ENCODE peak calls at places on chromosomes 1 and 21, in six cellular contexts. One of them, this sample, is unnamed.
A peak's percentile ranks its signal among the peaks of the same experiment; 100 is the strongest.

GRCh38 chr1:21022279-21023040 is 154.2 kb downstream of the EIF4G3 start:
- DNase-seq in heart left ventricle: peak; percentile 39
- DNase-seq in astrocyte: peak; percentile 99
- DNase-seq in lower lobe of right lung: no peak
- DNase-seq in coronary artery: no peak
- DNase-seq in body of pancreas: peak; percentile 61
- DNase-seq in this sample: peak; percentile 29

GRCh38 chr1:228860911-228861829 is 125.9 kb downstream of the RHOU start:
- DNase-seq in heart left ventricle: no peak
- DNase-seq in astrocyte: peak; percentile 89
- DNase-seq in lower lobe of right lung: no peak
- DNase-seq in coronary artery: no peak
- DNase-seq in body of pancreas: peak; percentile 71
- DNase-seq in this sample: no peak

GRCh38 chr1:224245188-224245587 is 62.1 kb downstream of the DEGS1 start:
- DNase-seq in heart left ventricle: peak; percentile 55
- DNase-seq in astrocyte: no peak
- DNase-seq in lower lobe of right lung: peak; percentile 75
- DNase-seq in coronary artery: no peak
- DNase-seq in body of pancreas: no peak
- DNase-seq in this sample: peak; percentile 29

GRCh38 chr1:59150537-59151386 is 146.1 kb upstream of the FGGY start:
- DNase-seq in heart left ventricle: peak; percentile 73
- DNase-seq in astrocyte: peak; percentile 99
- DNase-seq in lower lobe of right lung: no peak
- DNase-seq in coronary artery: peak; percentile 92
- DNase-seq in body of pancreas: peak; percentile 20
- DNase-seq in this sample: no peak

GRCh38 chr1:236870721-236871120 is 75.6 kb downstream of the MTR start:
- DNase-seq in heart left ventricle: no peak
- DNase-seq in astrocyte: no peak
- DNase-seq in lower lobe of right lung: no peak
- DNase-seq in coronary artery: no peak
- DNase-seq in body of pancreas: no peak
- DNase-seq in this sample: no peak

GRCh38 chr1:163036661-163037060 is 32.5 kb upstream of the RGS4 start:
- DNase-seq in heart left ventricle: no peak
- DNase-seq in astrocyte: peak; percentile 48
- DNase-seq in lower lobe of right lung: no peak
- DNase-seq in coronary artery: no peak
- DNase-seq in body of pancreas: no peak
- DNase-seq in this sample: no peak

GRCh38 chr1:161738627-161739287 is 10.8 kb upstream of the DUSP12 start:
- DNase-seq in heart left ventricle: peak; percentile 31
- DNase-seq in astrocyte: peak; percentile 59
- DNase-seq in lower lobe of right lung: peak; percentile 80
- DNase-seq in coronary artery: no peak
- DNase-seq in body of pancreas: no peak
- DNase-seq in this sample: peak; percentile 49

GRCh38 chr1:54125671-54126070 is 27.1 kb downstream of the CDCP2 start:
- DNase-seq in heart left ventricle: no peak
- DNase-seq in astrocyte: no peak
- DNase-seq in lower lobe of right lung: no peak
- DNase-seq in coronary artery: no peak
- DNase-seq in body of pancreas: peak; percentile 64
- DNase-seq in this sample: no peak

GRCh38 chr1:207867136-207868081 is 43.5 kb downstream of the CD34 start:
- DNase-seq in heart left ventricle: peak; percentile 64
- DNase-seq in astrocyte: no peak
- DNase-seq in lower lobe of right lung: peak; percentile 74
- DNase-seq in coronary artery: peak; percentile 79
- DNase-seq in body of pancreas: peak; percentile 45
- DNase-seq in this sample: peak; percentile 61

GRCh38 chr21:44918581-44919033 is 2.1 kb downstream of the ITGB2 start:
- DNase-seq in heart left ventricle: no peak
- DNase-seq in astrocyte: no peak
- DNase-seq in lower lobe of right lung: peak; percentile 44
- DNase-seq in coronary artery: no peak
- DNase-seq in body of pancreas: no peak
- DNase-seq in this sample: no peak

GRCh38 chr1:215380566-215380965 is 186.5 kb upstream of the KCTD3 start:
- DNase-seq in heart left ventricle: no peak
- DNase-seq in astrocyte: no peak
- DNase-seq in lower lobe of right lung: no peak
- DNase-seq in coronary artery: no peak
- DNase-seq in body of pancreas: no peak
- DNase-seq in this sample: no peak

GRCh38 chr1:226429868-226430715 is 22.2 kb upstream of the PARP1 start:
- DNase-seq in heart left ventricle: no peak
- DNase-seq in astrocyte: no peak
- DNase-seq in lower lobe of right lung: no peak
- DNase-seq in coronary artery: peak; percentile 50
- DNase-seq in body of pancreas: no peak
- DNase-seq in this sample: no peak

GRCh38 chr1:217274416-217274815 is 356.5 kb downstream of the GPATCH2 start:
- DNase-seq in heart left ventricle: no peak
- DNase-seq in astrocyte: no peak
- DNase-seq in lower lobe of right lung: no peak
- DNase-seq in coronary artery: no peak
- DNase-seq in body of pancreas: no peak
- DNase-seq in this sample: no peak

GRCh38 chr21:33217168-33217567 is 12.6 kb upstream of the IFNAR2 start:
- DNase-seq in heart left ventricle: no peak
- DNase-seq in astrocyte: no peak
- DNase-seq in lower lobe of right lung: no peak
- DNase-seq in coronary artery: no peak
- DNase-seq in body of pancreas: no peak
- DNase-seq in this sample: no peak

GRCh38 chr21:17458279-17458678 is 54.6 kb upstream of the CXADR start:
- DNase-seq in heart left ventricle: no peak
- DNase-seq in astrocyte: no peak
- DNase-seq in lower lobe of right lung: no peak
- DNase-seq in coronary artery: no peak
- DNase-seq in body of pancreas: no peak
- DNase-seq in this sample: no peak

GRCh38 chr1:118842462-118843201 is 145.5 kb downstream of the TBX15 start:
- DNase-seq in heart left ventricle: no peak
- DNase-seq in astrocyte: no peak
- DNase-seq in lower lobe of right lung: peak; percentile 68
- DNase-seq in coronary artery: no peak
- DNase-seq in body of pancreas: no peak
- DNase-seq in this sample: no peak

GRCh38 chr21:43639470-43640178 is 19.7 kb downstream of the HSF2BP start:
- DNase-seq in heart left ventricle: no peak
- DNase-seq in astrocyte: no peak
- DNase-seq in lower lobe of right lung: no peak
- DNase-seq in coronary artery: no peak
- DNase-seq in body of pancreas: no peak
- DNase-seq in this sample: no peak

GRCh38 chr1:48810740-48811139 is 34.0 kb upstream of the BEND5 start:
- DNase-seq in heart left ventricle: no peak
- DNase-seq in astrocyte: no peak
- DNase-seq in lower lobe of right lung: no peak
- DNase-seq in coronary artery: no peak
- DNase-seq in body of pancreas: no peak
- DNase-seq in this sample: no peak

GRCh38 chr1:180177931-180178330 is 23.3 kb downstream of the QSOX1 start:
- DNase-seq in heart left ventricle: no peak
- DNase-seq in astrocyte: no peak
- DNase-seq in lower lobe of right lung: peak; percentile 35
- DNase-seq in coronary artery: no peak
- DNase-seq in body of pancreas: no peak
- DNase-seq in this sample: no peak

GRCh38 chr1:46193984-46194570 is 4.2 kb downstream of the POMGNT1 start:
- DNase-seq in heart left ventricle: no peak
- DNase-seq in astrocyte: no peak
- DNase-seq in lower lobe of right lung: no peak
- DNase-seq in coronary artery: no peak
- DNase-seq in body of pancreas: no peak
- DNase-seq in this sample: no peak

GRCh38 chr1:59429651-59430050 is 132.8 kb downstream of the FGGY start:
- DNase-seq in heart left ventricle: no peak
- DNase-seq in astrocyte: no peak
- DNase-seq in lower lobe of right lung: no peak
- DNase-seq in coronary artery: no peak
- DNase-seq in body of pancreas: no peak
- DNase-seq in this sample: no peak

GRCh38 chr1:92707292-92707691 is 77.6 kb downstream of the EVI5 start:
- DNase-seq in heart left ventricle: no peak
- DNase-seq in astrocyte: no peak
- DNase-seq in lower lobe of right lung: no peak
- DNase-seq in coronary artery: no peak
- DNase-seq in body of pancreas: no peak
- DNase-seq in this sample: no peak
- H3K27ac ChIP-seq in heart left ventricle: no peak overlapping the region
- H3K27ac ChIP-seq in astrocyte: no peak overlapping the region
- H3K27ac ChIP-seq in lower lobe of right lung: no peak overlapping the region
- H3K27ac ChIP-seq in coronary artery: no peak overlapping the region
- H3K27ac ChIP-seq in body of pancreas: no peak overlapping the region
- H3K27ac ChIP-seq in this sample: no peak overlapping the region

GRCh38 chr1:78652019-78652560 is 2.5 kb downstream of the IFI44 start:
- DNase-seq in heart left ventricle: no peak
- DNase-seq in astrocyte: no peak
- DNase-seq in lower lobe of right lung: no peak
- DNase-seq in coronary artery: no peak
- DNase-seq in body of pancreas: no peak
- DNase-seq in this sample: no peak

GRCh38 chr1:78647238-78647637 is 2.4 kb upstream of the IFI44 start:
- DNase-seq in heart left ventricle: no peak
- DNase-seq in astrocyte: no peak
- DNase-seq in lower lobe of right lung: no peak
- DNase-seq in coronary artery: no peak
- DNase-seq in body of pancreas: no peak
- DNase-seq in this sample: no peak

GRCh38 chr1:78651247-78651646 is 1.6 kb downstream of the IFI44 start:
- DNase-seq in heart left ventricle: no peak
- DNase-seq in astrocyte: peak; percentile 18
- DNase-seq in lower lobe of right lung: no peak
- DNase-seq in coronary artery: no peak
- DNase-seq in body of pancreas: no peak
- DNase-seq in this sample: peak; percentile 41

GRCh38 chr1:78650114-78650513 is 483 bp downstream of the IFI44 start:
- DNase-seq in heart left ventricle: no peak
- DNase-seq in astrocyte: peak; percentile 12
- DNase-seq in lower lobe of right lung: no peak
- DNase-seq in coronary artery: no peak
- DNase-seq in body of pancreas: no peak
- DNase-seq in this sample: no peak

DNA sequence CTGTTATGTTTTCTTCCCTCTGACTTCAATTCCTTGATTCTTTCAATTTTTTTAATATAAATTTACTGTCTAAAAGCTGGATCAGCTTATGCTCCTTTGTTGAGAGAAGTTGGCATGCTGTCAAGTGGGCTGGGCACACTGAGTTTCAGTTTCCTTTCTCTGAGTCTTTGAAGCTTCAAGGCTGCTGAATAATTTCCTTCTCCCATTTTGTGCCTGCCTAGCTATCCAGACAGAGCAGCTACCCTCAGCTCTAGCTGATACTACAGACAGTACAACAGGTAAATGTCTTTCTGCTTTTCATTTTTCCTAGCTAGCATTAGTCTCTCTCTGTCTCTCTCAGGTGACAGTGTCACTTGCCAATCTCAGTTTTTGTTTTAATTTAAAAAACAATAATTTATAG is at the start of gene IFI44:
- DNase-seq in heart left ventricle: peak; percentile 87
- DNase-seq in astrocyte: peak; percentile 69
- DNase-seq in lower lobe of right lung: peak; percentile 86
- DNase-seq in coronary artery: no peak
- DNase-seq in body of pancreas: peak; percentile 79
- DNase-seq in this sample: peak; percentile 75
- H3K27ac ChIP-seq in heart left ventricle: no peak within 1 kb of the TSS
- H3K27ac ChIP-seq in astrocyte: no peak within 1 kb of the TSS
- H3K27ac ChIP-seq in lower lobe of right lung: peak within 1 kb of the TSS; percentile 75
- H3K27ac ChIP-seq in coronary artery: no peak within 1 kb of the TSS
- H3K27ac ChIP-seq in body of pancreas: peak within 1 kb of the TSS; percentile 77
- H3K27ac ChIP-seq in this sample: peak within 1 kb of the TSS; percentile 66

DNA sequence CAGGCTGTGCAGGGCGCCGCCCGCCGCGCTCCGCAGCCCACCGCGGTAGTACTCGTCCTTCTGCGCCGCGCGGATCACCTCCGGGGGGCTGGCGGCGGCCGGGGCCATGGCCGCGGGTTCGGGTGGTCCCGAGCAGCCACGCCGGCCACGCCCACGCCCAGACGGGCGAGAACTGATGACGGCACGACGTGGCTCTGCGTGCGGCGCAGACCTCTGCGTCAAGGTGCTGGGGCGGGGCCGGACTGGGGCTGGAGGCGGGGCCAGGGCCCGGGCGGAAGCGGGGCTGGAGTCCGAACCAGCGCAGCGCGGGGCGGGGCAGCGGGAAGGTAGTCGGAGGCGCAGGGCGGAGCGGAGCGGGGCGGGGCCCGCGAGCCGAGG is at the start of gene PEX10:
- DNase-seq in heart left ventricle: peak; percentile 98
- DNase-seq in astrocyte: peak; percentile 76
- DNase-seq in lower lobe of right lung: peak; percentile 99
- DNase-seq in coronary artery: peak; percentile 97
- DNase-seq in body of pancreas: peak; percentile 98
- DNase-seq in this sample: peak; percentile 98
- H3K27ac ChIP-seq in heart left ventricle: peak within 1 kb of the TSS; percentile 41
- H3K27ac ChIP-seq in astrocyte: peak within 1 kb of the TSS; percentile 89
- H3K27ac ChIP-seq in lower lobe of right lung: peak within 1 kb of the TSS; percentile 94
- H3K27ac ChIP-seq in coronary artery: peak within 1 kb of the TSS; percentile 82
- H3K27ac ChIP-seq in body of pancreas: peak within 1 kb of the TSS; percentile 86
- H3K27ac ChIP-seq in this sample: peak within 1 kb of the TSS; percentile 84

GRCh38 chr1:110770832-110771231 is 96.1 kb upstream of the KCNA3 start:
- DNase-seq in heart left ventricle: no peak
- DNase-seq in astrocyte: no peak
- DNase-seq in lower lobe of right lung: no peak
- DNase-seq in coronary artery: no peak
- DNase-seq in body of pancreas: no peak
- DNase-seq in this sample: no peak
- H3K27ac ChIP-seq in heart left ventricle: no peak overlapping the region
- H3K27ac ChIP-seq in astrocyte: no peak overlapping the region
- H3K27ac ChIP-seq in lower lobe of right lung: no peak overlapping the region
- H3K27ac ChIP-seq in coronary artery: no peak overlapping the region
- H3K27ac ChIP-seq in body of pancreas: no peak overlapping the region
- H3K27ac ChIP-seq in this sample: no peak overlapping the region